ENCODE peak calls at places on chromosome 21, in four cellular contexts. J is SK-N-SH, T is AG09319, K is AG04450. W is an unnamed sample.

GRCh38 chr21:37873655-37874054 is 42.6 kb downstream of the KCNJ6 start:
- DNase-seq in J (no peak), T (no peak), K (no peak), W (no peak)

GRCh38 chr21:42621828-42622199 is 31.6 kb upstream of the PDE9A start:
- DNase-seq in J (no peak), T (no peak), K (no peak), W (no peak)

GRCh38 chr21:42156690-42157605 is 62.0 kb upstream of the ABCG1 start:
- DNase-seq in J (peak), T (no peak), K (no peak), W (no peak)

GRCh38 chr21:16408280-16408669 is 678.5 kb downstream of the USP25 start:
- DNase-seq in J (no peak), T (no peak), K (no peak), W (no peak)

GRCh38 chr21:34765619-34766018 is 96.8 kb downstream of the CLIC6 start:
- DNase-seq in J (no peak), T (no peak), K (no peak), W (no peak)

GRCh38 chr21:37006521-37007291 is at the start of gene RIPPLY3:
- DNase-seq in J (peak), T (no peak), K (no peak), W (peak)

GRCh38 chr21:33924766-33925100 is 9.1 kb upstream of the ATP5PO start:
- DNase-seq in J (peak), T (no peak), K (no peak), W (no peak)

GRCh38 chr21:44958471-44959191 is 18.8 kb downstream of the SLX9 start:
- DNase-seq in J (peak), T (peak), K (no peak), W (no peak)

GRCh38 chr21:44893278-44893556 is 19.7 kb upstream of the PTTG1IP start:
- DNase-seq in J (no peak), T (no peak), K (no peak), W (no peak)

GRCh38 chr21:37502947-37503346 is 136.4 kb downstream of the DYRK1A start:
- DNase-seq in J (no peak), T (no peak), K (no peak), W (no peak)

GRCh38 chr21:15138475-15138874 is 73.7 kb upstream of the NRIP1 start:
- DNase-seq in J (no peak), T (no peak), K (no peak), W (no peak)

GRCh38 chr21:34817821-34818662 is 149.2 kb downstream of the CLIC6 start:
- DNase-seq in J (no peak), T (no peak), K (no peak), W (no peak)

GRCh38 chr21:33211732-33212131 is 18.0 kb upstream of the IFNAR2 start:
- DNase-seq in J (no peak), T (no peak), K (no peak), W (no peak)

GRCh38 chr21:16708431-16708830 is 804.4 kb upstream of the CXADR start:
- DNase-seq in J (no peak), T (no peak), K (no peak), W (no peak)

GRCh38 chr21:35324372-35325220 is 275.5 kb upstream of the RUNX1 start:
- DNase-seq in J (no peak), T (no peak), K (no peak), W (no peak)

GRCh38 chr21:45002381-45003204 is 62.8 kb downstream of the SLX9 start:
- DNase-seq in J (no peak), T (no peak), K (no peak), W (no peak)

GRCh38 chr21:24225432-24225831 is 1381.8 kb downstream of the MRPL39 start:
- DNase-seq in J (no peak), T (no peak), K (peak), W (no peak)

GRCh38 chr21:36204980-36205379 is 48.4 kb downstream of the DOP1B start:
- DNase-seq in J (no peak), T (no peak), K (no peak), W (no peak)

GRCh38 chr21:42614391-42614790 is 39.0 kb upstream of the PDE9A start:
- DNase-seq in J (no peak), T (no peak), K (no peak), W (no peak)

GRCh38 chr21:25708467-25709065 is 26.1 kb downstream of the ATP5PF start:
- DNase-seq in J (peak), T (peak), K (peak), W (no peak)

GRCh38 chr21:16169102-16169511 is 439.3 kb downstream of the USP25 start:
- DNase-seq in J (no peak), T (peak), K (no peak), W (no peak)

GRCh38 chr21:37195078-37195477 is 72.1 kb downstream of the VPS26C start:
- DNase-seq in J (no peak), T (no peak), K (no peak), W (no peak)

GRCh38 chr21:39628380-39628779 is 15.6 kb downstream of the B3GALT5 start:
- DNase-seq in J (no peak), T (no peak), K (no peak), W (no peak)

GRCh38 chr21:42532466-42533181 is 19.0 kb downstream of the SLC37A1 start:
- DNase-seq in J (no peak), T (no peak), K (no peak), W (no peak)

GRCh38 chr21:31537872-31538576 is 121.5 kb upstream of the SOD1 start:
- DNase-seq in J (no peak), T (no peak), K (no peak), W (no peak)

GRCh38 chr21:42455196-42455595 is 40.8 kb downstream of the RSPH1 start:
- DNase-seq in J (no peak), T (no peak), K (no peak), W (no peak)

GRCh38 chr21:16420086-16420724 is 690.4 kb downstream of the USP25 start:
- DNase-seq in J (peak), T (no peak), K (no peak), W (no peak)

GRCh38 chr21:42648606-42649005 is 4.8 kb upstream of the PDE9A start:
- DNase-seq in J (no peak), T (no peak), K (no peak), W (no peak)

GRCh38 chr21:38798481-38798882 is 7.2 kb upstream of the ETS2 start:
- DNase-seq in J (peak), T (no peak), K (no peak), W (no peak)

GRCh38 chr21:37415938-37416337 is 49.4 kb downstream of the DYRK1A start:
- DNase-seq in J (no peak), T (no peak), K (no peak), W (no peak)

DNA sequence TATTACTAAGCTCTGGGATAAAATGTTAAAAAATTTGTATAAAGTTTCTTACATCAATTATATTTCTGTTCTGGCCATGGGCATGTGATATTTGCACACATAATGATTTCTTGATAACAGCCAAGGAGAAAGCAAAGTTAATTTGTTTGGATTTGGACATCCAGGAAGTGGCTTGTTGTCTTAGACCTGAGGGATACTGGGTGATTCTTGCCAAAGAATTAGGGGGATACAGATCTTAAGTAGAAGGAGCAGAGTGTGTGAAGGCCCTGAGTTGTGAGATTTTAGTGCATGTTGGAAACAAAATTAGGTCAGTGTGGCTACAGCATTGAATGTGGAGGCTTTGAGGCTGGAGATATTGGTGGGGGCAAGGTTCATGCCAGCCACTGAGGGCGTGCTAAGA is 65.6 kb downstream of the NCAM2 start:
- DNase-seq in J (no peak), T (no peak), K (no peak), W (no peak)
- TF ChIP-seq CTCF in J (no peak), T (no peak), K (no peak), W (no peak)

DNA sequence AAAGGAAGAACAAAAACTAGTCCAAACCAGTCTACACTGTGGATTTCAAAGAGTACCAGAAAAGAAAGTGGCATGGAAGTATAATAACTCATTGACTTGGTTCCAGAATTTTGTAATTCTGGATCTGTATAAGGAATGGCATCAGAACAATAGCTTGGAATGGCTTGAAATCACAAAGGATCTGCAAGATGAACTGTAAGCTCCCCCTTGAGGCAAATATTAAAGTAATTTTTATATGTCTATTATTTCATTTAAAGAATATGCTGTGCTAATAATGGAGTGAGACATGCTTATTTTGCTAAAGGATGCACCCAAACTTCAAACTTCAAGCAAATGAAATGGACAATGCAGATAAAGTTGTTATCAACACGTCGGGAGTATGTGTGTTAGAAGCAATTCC is 21.3 kb downstream of the CHODL start:
- DNase-seq in J (no peak), T (no peak), K (no peak), W (no peak)
- TF ChIP-seq CTCF in J (peak), T (no peak), K (no peak), W (no peak)

DNA sequence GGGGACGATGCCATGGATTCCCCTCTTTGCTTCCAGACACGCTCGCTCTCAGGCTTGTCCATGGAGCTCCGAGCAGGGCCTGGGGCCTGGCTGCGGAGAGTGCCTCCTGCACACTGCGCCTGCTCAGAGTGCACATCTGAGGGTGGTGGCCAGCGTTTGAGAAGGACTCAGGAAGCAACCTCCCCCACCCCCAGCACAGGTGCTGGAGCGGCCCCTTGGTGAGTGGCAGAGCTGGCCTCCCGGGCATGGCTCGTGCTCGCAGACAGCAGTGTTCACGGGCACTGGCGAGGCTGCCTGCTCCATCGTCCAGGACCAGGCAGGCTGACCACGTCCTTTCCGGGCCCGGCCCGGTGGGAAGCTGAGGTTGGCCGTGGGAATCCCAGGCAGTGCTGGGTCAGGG is 2.8 kb downstream of the SPATC1L start:
- DNase-seq in J (no peak), T (no peak), K (no peak), W (no peak)
- TF ChIP-seq CTCF in J (no peak), T (no peak), K (no peak), W (no peak)

DNA sequence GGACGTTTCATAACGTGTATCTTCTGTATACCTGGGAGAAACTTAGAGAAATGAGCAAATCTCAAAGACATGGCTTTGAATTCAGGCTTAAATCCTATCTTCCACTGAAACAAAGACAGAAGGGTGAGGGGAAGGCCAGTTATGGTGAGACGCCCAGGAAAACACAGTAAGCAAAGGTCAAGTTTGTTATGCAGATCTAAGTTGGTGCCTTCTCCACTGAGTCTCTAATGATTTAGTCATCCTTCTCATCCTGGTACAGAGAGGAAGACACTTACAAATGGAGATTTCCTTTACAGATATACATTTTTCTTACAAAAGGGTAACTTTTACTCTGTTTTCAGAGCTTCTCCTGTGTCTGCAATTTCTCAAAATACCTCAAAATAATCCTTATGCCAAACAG is 64.4 kb downstream of the MAP3K7CL start:
- DNase-seq in J (no peak), T (no peak), K (no peak), W (no peak)
- TF ChIP-seq CTCF in J (no peak), T (no peak), K (no peak), W (no peak)

W was measured in progenitor cell of endocrine pancreas.